ENCODE peak calls at places on chromosome 3, in seven cellular contexts. One of them, this sample, is unnamed.

GRCh38 chr3:148615385-148615784 is 82.3 kb upstream of the AGTR1 start:
- DNase-seq in HepG2: no peak
- DNase-seq in HCT116: no peak
- DNase-seq in K562: no peak
- DNase-seq in H1: no peak
- DNase-seq in SK-N-SH: no peak
- DNase-seq in GM12878: no peak
- DNase-seq in this sample: no peak

GRCh38 chr3:113185436-113185835 is 25.9 kb upstream of the BOC start:
- DNase-seq in HepG2: no peak
- DNase-seq in HCT116: no peak
- DNase-seq in K562: no peak
- DNase-seq in H1: no peak
- DNase-seq in SK-N-SH: no peak
- DNase-seq in GM12878: no peak
- DNase-seq in this sample: no peak

GRCh38 chr3:159583662-159584061 is 405.0 kb upstream of the IL12A start:
- DNase-seq in HepG2: no peak
- DNase-seq in HCT116: no peak
- DNase-seq in K562: no peak
- DNase-seq in H1: no peak
- DNase-seq in SK-N-SH: no peak
- DNase-seq in GM12878: no peak
- DNase-seq in this sample: peak; percentile 33

GRCh38 chr3:183210862-183211341 is 42.2 kb upstream of the B3GNT5 start:
- DNase-seq in HepG2: no peak
- DNase-seq in HCT116: no peak
- DNase-seq in K562: no peak
- DNase-seq in H1: no peak
- DNase-seq in SK-N-SH: no peak
- DNase-seq in GM12878: no peak
- DNase-seq in this sample: no peak

GRCh38 chr3:138544546-138544945 is 49.5 kb downstream of the CEP70 start:
- DNase-seq in HepG2: no peak
- DNase-seq in HCT116: no peak
- DNase-seq in K562: no peak
- DNase-seq in H1: no peak
- DNase-seq in SK-N-SH: no peak
- DNase-seq in GM12878: no peak
- DNase-seq in this sample: no peak

GRCh38 chr3:102512734-102513518 is 78.1 kb downstream of the ZPLD1 start:
- DNase-seq in HepG2: no peak
- DNase-seq in HCT116: no peak
- DNase-seq in K562: no peak
- DNase-seq in H1: no peak
- DNase-seq in SK-N-SH: no peak
- DNase-seq in GM12878: no peak
- DNase-seq in this sample: no peak

GRCh38 chr3:73508330-73508954 is 116.3 kb downstream of the PDZRN3 start:
- DNase-seq in HepG2: peak; percentile 44
- DNase-seq in HCT116: peak; percentile 27
- DNase-seq in K562: peak; percentile 26
- DNase-seq in H1: no peak
- DNase-seq in SK-N-SH: peak; percentile 51
- DNase-seq in GM12878: no peak
- DNase-seq in this sample: peak; percentile 71

GRCh38 chr3:48560648-48561018 is 2.9 kb downstream of the UCN2 start:
- DNase-seq in HepG2: no peak
- DNase-seq in HCT116: no peak
- DNase-seq in K562: no peak
- DNase-seq in H1: no peak
- DNase-seq in SK-N-SH: peak; percentile 39
- DNase-seq in GM12878: no peak
- DNase-seq in this sample: no peak

GRCh38 chr3:139120336-139120971 is 75.8 kb upstream of the PRR23C start:
- DNase-seq in HepG2: no peak
- DNase-seq in HCT116: peak; percentile 21
- DNase-seq in K562: peak; percentile 33
- DNase-seq in H1: no peak
- DNase-seq in SK-N-SH: no peak
- DNase-seq in GM12878: no peak
- DNase-seq in this sample: no peak

GRCh38 chr3:180267202-180267843 is 230.6 kb upstream of the PEX5L start:
- DNase-seq in HepG2: no peak
- DNase-seq in HCT116: no peak
- DNase-seq in K562: no peak
- DNase-seq in H1: no peak
- DNase-seq in SK-N-SH: no peak
- DNase-seq in GM12878: peak; percentile 69
- DNase-seq in this sample: no peak

GRCh38 chr3:195181107-195181498 is 89.9 kb downstream of the XXYLT1 start:
- DNase-seq in HepG2: no peak
- DNase-seq in HCT116: no peak
- DNase-seq in K562: no peak
- DNase-seq in H1: no peak
- DNase-seq in SK-N-SH: no peak
- DNase-seq in GM12878: no peak
- DNase-seq in this sample: no peak

GRCh38 chr3:76824658-76825310 is 215.1 kb upstream of the ROBO2 start:
- DNase-seq in HepG2: no peak
- DNase-seq in HCT116: no peak
- DNase-seq in K562: no peak
- DNase-seq in H1: no peak
- DNase-seq in SK-N-SH: no peak
- DNase-seq in GM12878: no peak
- DNase-seq in this sample: no peak

GRCh38 chr3:11832964-11833621 is 13.6 kb downstream of the TAMM41 start:
- DNase-seq in HepG2: peak; percentile 20
- DNase-seq in HCT116: no peak
- DNase-seq in K562: no peak
- DNase-seq in H1: no peak
- DNase-seq in SK-N-SH: no peak
- DNase-seq in GM12878: no peak
- DNase-seq in this sample: no peak

GRCh38 chr3:99920530-99921376 is 103.1 kb downstream of the CMSS1 start:
- DNase-seq in HepG2: peak; percentile 97
- DNase-seq in HCT116: no peak
- DNase-seq in K562: peak; percentile 34
- DNase-seq in H1: no peak
- DNase-seq in SK-N-SH: no peak
- DNase-seq in GM12878: no peak
- DNase-seq in this sample: no peak

GRCh38 chr3:63809607-63810006 is 9.5 kb upstream of the C3orf49 start:
- DNase-seq in HepG2: peak; percentile 80
- DNase-seq in HCT116: no peak
- DNase-seq in K562: no peak
- DNase-seq in H1: no peak
- DNase-seq in SK-N-SH: no peak
- DNase-seq in GM12878: no peak
- DNase-seq in this sample: no peak

GRCh38 chr3:170751083-170751893 is 118.7 kb downstream of the RPL22L1 start:
- DNase-seq in HepG2: no peak
- DNase-seq in HCT116: peak; percentile 44
- DNase-seq in K562: no peak
- DNase-seq in H1: no peak
- DNase-seq in SK-N-SH: no peak
- DNase-seq in GM12878: no peak
- DNase-seq in this sample: peak; percentile 37

GRCh38 chr3:72255191-72255590 is 470.2 kb upstream of the PROK2 start:
- DNase-seq in HepG2: no peak
- DNase-seq in HCT116: no peak
- DNase-seq in K562: no peak
- DNase-seq in H1: no peak
- DNase-seq in SK-N-SH: peak; percentile 27
- DNase-seq in GM12878: no peak
- DNase-seq in this sample: no peak

GRCh38 chr3:71805199-71805598 is 20.3 kb upstream of the PROK2 start:
- DNase-seq in HepG2: no peak
- DNase-seq in HCT116: no peak
- DNase-seq in K562: no peak
- DNase-seq in H1: no peak
- DNase-seq in SK-N-SH: no peak
- DNase-seq in GM12878: no peak
- DNase-seq in this sample: no peak

GRCh38 chr3:112446343-112446742 is 52.9 kb downstream of the BTLA start:
- DNase-seq in HepG2: no peak
- DNase-seq in HCT116: no peak
- DNase-seq in K562: no peak
- DNase-seq in H1: no peak
- DNase-seq in SK-N-SH: no peak
- DNase-seq in GM12878: no peak
- DNase-seq in this sample: no peak

DNA sequence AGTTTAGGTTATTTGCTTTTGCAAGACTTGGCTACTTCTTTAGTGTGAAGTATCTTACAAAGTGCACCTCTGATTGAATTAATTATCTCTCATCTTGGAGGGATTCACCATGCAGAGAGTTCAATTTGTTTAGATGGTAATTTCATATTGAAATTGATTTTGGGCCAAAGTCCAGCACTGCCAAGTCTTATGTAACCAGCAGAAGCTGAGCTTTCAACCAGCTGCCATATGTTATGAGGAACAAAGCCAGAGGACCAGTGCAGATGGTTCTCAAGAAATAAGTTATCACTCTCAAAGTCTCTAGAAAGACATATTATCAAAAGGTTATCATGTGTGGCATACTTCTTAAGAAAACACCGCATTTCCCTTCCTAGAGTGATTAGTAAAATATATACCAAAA is 29.0 kb downstream of the ABHD6 start:
- DNase-seq in HepG2: no peak
- DNase-seq in HCT116: no peak
- DNase-seq in K562: no peak
- DNase-seq in H1: no peak
- DNase-seq in SK-N-SH: no peak
- DNase-seq in GM12878: no peak
- DNase-seq in this sample: no peak
- TF ChIP-seq JUND in HepG2: no peak
- TF ChIP-seq JUND in HCT116: no peak
- TF ChIP-seq JUND in K562: no peak
- TF ChIP-seq JUND in H1: no peak
- TF ChIP-seq JUND in SK-N-SH: no peak
- TF ChIP-seq JUND in GM12878: no peak
- TF ChIP-seq JUND in this sample: no peak

DNA sequence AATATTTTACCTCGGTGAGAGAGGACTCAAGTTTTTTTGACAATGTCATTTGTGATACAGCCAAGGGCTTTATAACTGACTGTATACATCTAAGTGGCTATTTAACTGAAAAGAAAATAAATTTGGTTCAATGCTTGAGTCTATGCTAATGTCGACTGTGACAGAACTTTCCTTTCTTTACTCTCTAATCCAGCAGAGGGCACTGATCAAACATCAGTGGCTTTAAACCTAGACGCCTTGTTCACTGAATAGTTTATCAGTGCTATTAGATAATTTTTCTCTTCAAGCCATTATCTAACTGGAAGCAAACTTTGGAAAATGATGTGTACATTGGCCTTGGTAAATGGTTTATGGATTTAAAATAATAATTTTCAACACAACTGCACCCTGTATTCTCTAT is 285.1 kb downstream of the CHL1 start:
- DNase-seq in HepG2: no peak
- DNase-seq in HCT116: no peak
- DNase-seq in K562: no peak
- DNase-seq in H1: no peak
- DNase-seq in SK-N-SH: peak; percentile 36
- DNase-seq in GM12878: no peak
- DNase-seq in this sample: no peak
- TF ChIP-seq JUND in HepG2: no peak
- TF ChIP-seq JUND in HCT116: no peak
- TF ChIP-seq JUND in K562: no peak
- TF ChIP-seq JUND in H1: no peak
- TF ChIP-seq JUND in SK-N-SH: no peak
- TF ChIP-seq JUND in GM12878: no peak
- TF ChIP-seq JUND in this sample: no peak

GRCh38 chr3:51588724-51589123 is 50.2 kb downstream of the RAD54L2 start:
- DNase-seq in HepG2: no peak
- DNase-seq in HCT116: no peak
- DNase-seq in K562: no peak
- DNase-seq in H1: no peak
- DNase-seq in SK-N-SH: no peak
- DNase-seq in GM12878: no peak
- DNase-seq in this sample: no peak
- TF ChIP-seq JUND in HepG2: no peak
- TF ChIP-seq JUND in HCT116: no peak
- TF ChIP-seq JUND in K562: no peak
- TF ChIP-seq JUND in H1: no peak
- TF ChIP-seq JUND in SK-N-SH: no peak
- TF ChIP-seq JUND in GM12878: no peak
- TF ChIP-seq JUND in this sample: no peak

DNA sequence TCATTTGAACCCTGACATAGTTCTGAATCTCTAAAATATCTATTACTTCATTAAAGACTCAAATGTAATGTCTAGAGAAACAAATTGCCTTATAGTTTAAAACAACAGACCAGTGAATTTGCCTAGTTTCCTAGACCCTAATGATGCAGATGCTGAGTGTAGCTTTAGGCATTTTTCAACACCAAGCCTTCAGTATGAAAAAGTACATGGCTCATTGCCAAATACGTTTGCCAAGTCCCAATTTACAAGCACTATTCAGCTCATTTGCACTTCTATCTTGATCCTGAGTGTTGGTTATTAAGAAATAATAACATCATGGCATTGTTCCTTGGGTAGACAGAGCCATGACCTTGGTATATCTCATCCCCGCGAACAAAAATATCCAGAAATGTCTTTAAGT is 46.8 kb downstream of the EOMES start:
- DNase-seq in HepG2: no peak
- DNase-seq in HCT116: no peak
- DNase-seq in K562: no peak
- DNase-seq in H1: no peak
- DNase-seq in SK-N-SH: no peak
- DNase-seq in GM12878: no peak
- DNase-seq in this sample: peak; percentile 14
- TF ChIP-seq JUND in HepG2: no peak
- TF ChIP-seq JUND in HCT116: no peak
- TF ChIP-seq JUND in K562: no peak
- TF ChIP-seq JUND in H1: no peak
- TF ChIP-seq JUND in SK-N-SH: no peak
- TF ChIP-seq JUND in GM12878: no peak
- TF ChIP-seq JUND in this sample: no peak

GRCh38 chr3:120102232-120102631 is 8.0 kb upstream of the GSK3B start:
- DNase-seq in HepG2: no peak
- DNase-seq in HCT116: no peak
- DNase-seq in K562: no peak
- DNase-seq in H1: no peak
- DNase-seq in SK-N-SH: no peak
- DNase-seq in GM12878: no peak
- DNase-seq in this sample: no peak
- TF ChIP-seq JUND in HepG2: no peak
- TF ChIP-seq JUND in HCT116: no peak
- TF ChIP-seq JUND in K562: no peak
- TF ChIP-seq JUND in H1: no peak
- TF ChIP-seq JUND in SK-N-SH: no peak
- TF ChIP-seq JUND in GM12878: no peak
- TF ChIP-seq JUND in this sample: no peak

GRCh38 chr3:124207077-124207476 is 215.2 kb upstream of the ROPN1 start:
- DNase-seq in HepG2: no peak
- DNase-seq in HCT116: no peak
- DNase-seq in K562: no peak
- DNase-seq in H1: no peak
- DNase-seq in SK-N-SH: no peak
- DNase-seq in GM12878: no peak
- DNase-seq in this sample: no peak
- TF ChIP-seq JUND in HepG2: no peak
- TF ChIP-seq JUND in HCT116: no peak
- TF ChIP-seq JUND in K562: no peak
- TF ChIP-seq JUND in H1: no peak
- TF ChIP-seq JUND in SK-N-SH: no peak
- TF ChIP-seq JUND in GM12878: no peak
- TF ChIP-seq JUND in this sample: no peak